ENCODE peak calls at places on chromosomes 1 and 21, in five cellular contexts. X is ovary, B is upper lobe of left lung, G is A549, F is esophagus muscularis mucosa. Y is an unnamed sample.
A peak's percentile ranks its signal among the peaks of the same experiment; 100 is the strongest.

GRCh38 chr1:86757272-86757984 is 53.1 kb downstream of the SH3GLB1 start:
- DNase-seq in X (no peak), B (peak; percentile 68), G (no peak), F (no peak), Y (no peak)

GRCh38 chr1:182185822-182186756 is 124.6 kb upstream of the ZNF648 start:
- DNase-seq in X (no peak), B (no peak), G (peak; percentile 54), F (no peak), Y (no peak)

GRCh38 chr21:30829659-30830058 is at the start of gene KRTAP7-1:
- DNase-seq in X (no peak), B (no peak), G (no peak), F (no peak), Y (no peak)

GRCh38 chr1:228314658-228315483 is 91.8 kb downstream of the TRIM11 start:
- DNase-seq in X (peak; percentile 7), B (peak; percentile 19), G (no peak), F (no peak), Y (peak; percentile 77)

GRCh38 chr1:69991644-69992043 is 213.7 kb downstream of the LRRC40 start:
- DNase-seq in X (no peak), B (no peak), G (no peak), F (no peak), Y (no peak)

GRCh38 chr1:213095467-213095866 is 44.4 kb downstream of the RPS6KC1 start:
- DNase-seq in X (no peak), B (no peak), G (no peak), F (no peak), Y (no peak)

GRCh38 chr1:47707887-47708535 is 270.2 kb downstream of the FOXD2 start:
- DNase-seq in X (no peak), B (no peak), G (no peak), F (no peak), Y (no peak)

GRCh38 chr1:11187000-11187399 is 2.2 kb upstream of the ANGPTL7 start:
- DNase-seq in X (no peak), B (no peak), G (no peak), F (no peak), Y (no peak)

GRCh38 chr1:84550826-84551225 is 23.4 kb downstream of the CTBS start:
- DNase-seq in X (no peak), B (no peak), G (no peak), F (no peak), Y (no peak)

GRCh38 chr1:176211395-176212165 is 4.5 kb upstream of the COP1 start:
- DNase-seq in X (no peak), B (no peak), G (no peak), F (no peak), Y (no peak)

GRCh38 chr1:64121766-64122385 is 81.5 kb upstream of the UBE2U start:
- DNase-seq in X (no peak), B (no peak), G (no peak), F (no peak), Y (no peak)

GRCh38 chr1:31860576-31860975 is 44.8 kb upstream of the SPOCD1 start:
- DNase-seq in X (no peak), B (no peak), G (no peak), F (no peak), Y (no peak)

GRCh38 chr1:29774355-29774754 is 538.0 kb downstream of the PTPRU start:
- DNase-seq in X (no peak), B (no peak), G (no peak), F (no peak), Y (no peak)

GRCh38 chr1:223551610-223552009 is 113.9 kb downstream of the CAPN8 start:
- DNase-seq in X (no peak), B (no peak), G (no peak), F (no peak), Y (no peak)

GRCh38 chr1:905071-905749 is 18.5 kb upstream of the SAMD11 start:
- DNase-seq in X (no peak), B (peak; percentile 26), G (no peak), F (peak; percentile 42), Y (peak; percentile 76)

GRCh38 chr21:45207839-45208626 is 79.7 kb downstream of the POFUT2 start:
- DNase-seq in X (no peak), B (no peak), G (no peak), F (no peak), Y (no peak)

GRCh38 chr1:64479874-64480273 is 9.9 kb downstream of the CACHD1 start:
- DNase-seq in X (no peak), B (no peak), G (no peak), F (no peak), Y (no peak)

GRCh38 chr1:68542586-68542985 is 45.7 kb upstream of the DEPDC1 start:
- DNase-seq in X (no peak), B (no peak), G (no peak), F (no peak), Y (no peak)

GRCh38 chr1:186681136-186681535 is 913 bp upstream of the PTGS2 start:
- DNase-seq in X (no peak), B (no peak), G (peak; percentile 23), F (no peak), Y (no peak)

GRCh38 chr21:45327458-45328197 is 39.9 kb upstream of the POFUT2 start:
- DNase-seq in X (no peak), B (no peak), G (no peak), F (no peak), Y (no peak)

GRCh38 chr1:219432966-219433365 is 179.9 kb downstream of the ZC3H11B start:
- DNase-seq in X (peak; percentile 55), B (no peak), G (no peak), F (no peak), Y (no peak)

GRCh38 chr21:38930065-38930464 is 124.3 kb downstream of the ETS2 start:
- DNase-seq in X (no peak), B (no peak), G (no peak), F (no peak), Y (no peak)

GRCh38 chr1:101293461-101294045 is 56.7 kb downstream of the S1PR1 start:
- DNase-seq in X (no peak), B (no peak), G (no peak), F (no peak), Y (no peak)

GRCh38 chr1:36553591-36554417 is 71.1 kb upstream of the CSF3R start:
- DNase-seq in X (peak; percentile 30), B (peak; percentile 67), G (peak; percentile 51), F (no peak), Y (peak; percentile 58)

GRCh38 chr1:159144571-159144970 is 26.8 kb upstream of the CADM3 start:
- DNase-seq in X (no peak), B (no peak), G (no peak), F (no peak), Y (no peak)

DNA sequence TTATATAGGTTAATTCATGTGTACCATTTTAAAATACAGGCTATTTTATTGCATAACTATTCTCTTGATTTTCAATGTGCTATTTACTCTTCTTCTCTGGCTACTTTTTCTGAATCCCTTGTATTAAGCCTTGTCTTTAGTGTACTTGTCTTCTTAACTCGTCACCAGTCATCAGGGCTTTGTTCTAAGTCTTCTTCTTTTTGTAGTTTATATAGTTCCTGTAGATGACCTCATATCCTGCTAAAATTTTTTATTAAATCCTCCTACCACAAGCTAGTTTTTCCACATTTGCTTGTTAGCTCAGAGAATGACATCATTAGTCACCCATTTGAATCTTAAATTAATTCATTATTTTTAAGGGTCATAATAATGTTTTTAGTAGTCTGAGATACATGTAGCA is 1281.9 kb downstream of the KCNT2 start:
- DNase-seq in X (no peak), B (no peak), G (no peak), F (no peak), Y (no peak)
- H3K4me3 ChIP-seq in X (no peak overlapping the region), B (no peak overlapping the region), G (no peak overlapping the region), F (no peak overlapping the region), Y (no peak overlapping the region)

GRCh38 chr1:12300706-12301105 is 70.9 kb downstream of the VPS13D start:
- DNase-seq in X (no peak), B (no peak), G (no peak), F (no peak), Y (no peak)
- H3K27ac ChIP-seq in X (no peak overlapping the region), B (no peak overlapping the region), G (no peak overlapping the region), F (peak overlapping the region; percentile 18), Y (no peak overlapping the region)

GRCh38 chr1:204520834-204521709 is 4.9 kb downstream of the MDM4 start:
- DNase-seq in X (no peak), B (no peak), G (no peak), F (no peak), Y (no peak)
- TF ChIP-seq EP300 in X (no peak), B (no peak), G (no peak), F (no peak), Y (no peak)

GRCh38 chr1:202078211-202078610 is 44.5 kb upstream of the GPR37L1 start:
- DNase-seq in X (no peak), B (no peak), G (no peak), F (no peak), Y (no peak)
- H3K4me3 ChIP-seq in X (no peak overlapping the region), B (no peak overlapping the region), G (no peak overlapping the region), F (no peak overlapping the region), Y (no peak overlapping the region)

DNA sequence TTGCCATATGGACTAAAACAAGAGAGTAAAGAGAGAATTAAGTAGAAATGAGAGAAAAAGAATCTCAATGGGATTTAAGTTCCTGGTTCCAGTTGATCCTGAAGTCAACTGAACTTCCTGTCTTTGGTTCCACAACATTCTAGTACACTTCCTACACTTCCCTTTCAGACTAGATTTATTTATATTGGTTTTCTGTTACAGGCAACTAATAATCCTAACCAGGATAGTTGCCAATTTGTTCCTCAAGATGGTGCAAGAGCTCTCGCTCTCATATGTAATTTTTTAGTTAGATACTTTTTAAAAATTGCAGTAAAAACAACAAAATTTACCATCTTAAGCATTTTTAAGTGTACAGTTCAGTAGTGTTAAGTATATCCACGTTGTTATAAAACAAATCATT is 28.8 kb upstream of the TRIM45 start:
- DNase-seq in X (no peak), B (no peak), G (no peak), F (no peak), Y (no peak)
- H3K27ac ChIP-seq in X (no peak overlapping the region), B (no peak overlapping the region), G (no peak overlapping the region), F (no peak overlapping the region), Y (no peak overlapping the region)

GRCh38 chr1:22875851-22876250 is 96.8 kb downstream of the LACTBL1 start:
- DNase-seq in X (no peak), B (no peak), G (no peak), F (no peak), Y (no peak)
- TF ChIP-seq EP300 in X (no peak), B (no peak), G (no peak), F (no peak), Y (no peak)

GRCh38 chr1:168467452-168467851 is 76.3 kb downstream of the XCL2 start:
- DNase-seq in X (no peak), B (no peak), G (no peak), F (no peak), Y (no peak)
- H3K4me3 ChIP-seq in X (no peak overlapping the region), B (no peak overlapping the region), G (no peak overlapping the region), F (no peak overlapping the region), Y (no peak overlapping the region)

Y was measured in suprapubic skin.